ENCODE peak calls at places on chromosomes 4 and X, in seven cellular contexts. H, R, W, G, M, D and Q are unnamed samples.

GRCh38 chr4:77185681-77186080 is 28.7 kb downstream of the CCNG2 start:
- DNase-seq in H (no peak), R (no peak), W (no peak), G (no peak), M (no peak), D (no peak), Q (no peak)

GRCh38 chr4:96183630-96184029 is 343.7 kb downstream of the PDHA2 start:
- DNase-seq in H (no peak), R (no peak), W (no peak), G (no peak), M (no peak), D (no peak), Q (no peak)

GRCh38 chr4:54228563-54229501 is at the start of gene PDGFRA:
- DNase-seq in H (no peak), R (peak), W (no peak), G (peak), M (no peak), D (no peak), Q (no peak)

GRCh38 chr4:47287735-47288134 is 175.8 kb downstream of the COMMD8 start:
- DNase-seq in H (no peak), R (no peak), W (no peak), G (no peak), M (no peak), D (no peak), Q (no peak)

GRCh38 chr4:88937081-88937480 is 119.9 kb downstream of the FAM13A start:
- DNase-seq in H (no peak), R (no peak), W (no peak), G (no peak), M (no peak), D (no peak), Q (no peak)

GRCh38 chrX:11462648-11463047 is 169.4 kb downstream of the AMELX start:
- DNase-seq in H (no peak), R (no peak), W (no peak), G (no peak), M (no peak), D (no peak), Q (no peak)

GRCh38 chrX:6228720-6229119 is at the start of gene NLGN4X:
- DNase-seq in H (no peak), R (peak), W (no peak), G (no peak), M (peak), D (no peak), Q (peak)

GRCh38 chr4:126957555-126958440 is 675.0 kb upstream of the INTU start:
- DNase-seq in H (no peak), R (no peak), W (no peak), G (no peak), M (no peak), D (no peak), Q (no peak)

DNA sequence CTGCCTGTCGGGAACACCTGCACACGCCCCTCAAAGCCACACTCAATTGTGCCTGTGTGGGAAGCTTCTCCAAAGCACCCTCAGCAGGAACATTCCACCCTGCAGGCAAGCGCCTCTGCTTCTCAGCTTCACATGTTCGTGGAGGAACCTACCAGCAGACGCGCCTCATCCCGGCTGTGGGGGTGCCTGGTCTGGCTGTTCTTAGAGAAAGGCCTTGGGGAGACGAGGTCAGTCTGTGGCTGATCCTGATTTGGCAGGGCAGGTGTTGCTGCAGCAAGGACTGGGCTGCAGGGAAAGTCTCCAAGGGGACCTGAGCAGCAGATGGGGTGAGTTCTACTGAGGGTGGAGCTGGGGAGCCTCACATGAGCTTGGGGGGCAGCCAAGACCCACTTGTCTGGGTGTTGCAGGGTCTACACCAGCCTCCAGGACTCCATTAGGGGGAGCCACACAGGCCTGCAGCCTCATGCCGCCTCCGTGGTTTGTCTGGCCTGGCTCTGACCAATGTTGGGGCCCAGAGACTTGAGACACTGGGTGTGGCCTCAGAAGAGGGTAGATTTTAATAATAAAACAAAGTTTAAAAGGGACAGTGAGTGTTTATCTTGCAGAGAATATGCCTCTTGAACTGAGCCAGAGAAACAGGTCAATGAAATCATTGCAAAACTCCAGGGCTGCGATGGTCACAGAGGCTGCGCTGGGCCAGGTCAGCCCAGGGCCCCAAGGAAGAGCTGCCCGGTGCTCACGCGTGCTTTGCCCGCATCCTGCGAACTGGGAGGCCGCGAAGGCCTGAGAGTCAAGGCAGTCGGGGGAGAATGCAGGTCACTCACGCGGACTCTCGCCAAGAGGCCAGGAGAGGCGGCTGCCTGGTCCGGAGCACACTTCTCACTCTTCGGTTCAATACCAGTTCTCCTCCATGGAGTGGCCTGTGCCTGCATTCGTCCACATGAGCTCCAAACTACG is 21.1 kb downstream of the RNF212 start:
- DNase-seq in H (no peak), R (no peak), W (no peak), G (no peak), M (no peak), D (no peak), Q (peak)
- TF ChIP-seq CTCF in H (no peak), R (no peak), W (no peak), G (no peak), M (peak), D (peak), Q (no peak)

DNA sequence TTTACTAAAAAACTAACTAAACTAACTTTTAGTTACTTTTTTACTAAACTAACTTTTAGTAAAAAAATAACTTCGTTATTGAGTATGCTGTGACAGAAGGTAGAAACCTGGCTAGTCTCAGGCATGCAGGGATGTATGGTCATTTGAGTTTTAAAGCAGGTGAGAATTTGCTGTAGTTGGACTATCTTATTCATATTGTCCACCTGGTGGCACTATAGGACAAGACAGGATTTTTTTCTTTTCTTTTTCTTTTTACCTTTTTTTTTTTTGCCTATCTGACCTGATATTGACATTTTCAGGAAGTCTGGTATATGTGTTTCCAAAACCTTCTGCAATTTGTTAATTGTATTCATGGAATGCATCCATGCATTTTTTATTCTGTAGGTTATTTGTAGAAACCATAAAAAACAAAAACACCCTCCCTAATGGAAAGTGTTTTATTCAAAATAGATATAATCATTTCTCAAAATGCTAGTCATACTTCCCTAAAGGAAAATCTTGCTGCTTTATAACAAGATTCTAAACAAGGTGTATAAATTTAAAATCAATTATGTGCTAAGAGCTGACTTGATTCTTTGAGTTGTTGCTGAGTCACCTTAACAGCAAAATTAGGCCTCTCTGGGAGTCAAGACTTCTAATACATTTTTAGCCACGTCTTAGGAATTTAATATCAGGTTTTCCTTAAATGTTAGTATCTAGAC is 201.2 kb upstream of the GNPDA2 start:
- DNase-seq in H (no peak), R (no peak), W (no peak), G (no peak), M (no peak), D (no peak), Q (no peak)
- TF ChIP-seq CTCF in H (peak), R (no peak), W (peak), G (no peak), M (peak), D (peak), Q (peak)

GRCh38 chr4:82677327-82677726 is 115.5 kb upstream of the TMEM150C start:
- DNase-seq in H (no peak), R (no peak), W (peak), G (peak), M (no peak), D (no peak), Q (no peak)

GRCh38 chr4:82681759-82682158 is 116.8 kb downstream of the SCD5 start:
- DNase-seq in H (no peak), R (no peak), W (no peak), G (no peak), M (no peak), D (no peak), Q (no peak)

GRCh38 chr4:82678046-82678445 is 116.3 kb upstream of the TMEM150C start:
- DNase-seq in H (no peak), R (no peak), W (no peak), G (no peak), M (no peak), D (no peak), Q (no peak)

GRCh38 chr4:82680834-82681233 is 117.8 kb downstream of the SCD5 start:
- DNase-seq in H (no peak), R (no peak), W (no peak), G (no peak), M (peak), D (no peak), Q (no peak)

GRCh38 chr4:82679531-82679930 is 117.7 kb upstream of the TMEM150C start:
- DNase-seq in H (no peak), R (no peak), W (no peak), G (no peak), M (no peak), D (no peak), Q (no peak)
- TF ChIP-seq CTCF in H (no peak), R (no peak), W (no peak), G (no peak), M (no peak), D (no peak), Q (no peak)

DNA sequence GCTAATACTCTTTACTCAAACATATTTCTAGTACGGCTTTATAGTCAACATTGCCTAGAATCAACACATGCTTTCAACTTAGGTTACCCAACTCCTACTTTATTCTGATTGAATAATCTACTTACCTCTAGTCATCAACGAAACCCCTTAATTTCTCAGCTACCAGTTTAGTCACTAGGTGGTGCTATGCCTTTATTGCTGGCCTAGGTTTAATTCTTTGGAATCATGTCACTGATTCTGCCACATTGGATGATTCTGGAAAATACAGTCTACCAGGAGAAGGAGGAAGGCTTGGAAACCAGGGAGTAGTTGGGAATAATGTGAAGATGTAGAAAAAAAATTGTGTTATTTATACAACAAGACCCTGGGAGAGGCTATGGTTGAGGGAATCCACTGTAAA is 167.7 kb downstream of the DCAF12L2 start:
- DNase-seq in H (no peak), R (no peak), W (no peak), G (no peak), M (no peak), D (no peak), Q (no peak)
- TF ChIP-seq CTCF in H (peak), R (no peak), W (no peak), G (no peak), M (peak), D (no peak), Q (no peak)